ENCODE peak calls at places on chromosome 16, in six cellular contexts. One of them, this sample, is unnamed.

GRCh38 chr16:85689285-85689949 is 663 bp upstream of the GINS2 start:
- DNase-seq in stimulated activated CD4-positive, alpha-beta T cell treated with anti-CD3 and anti-CD28 coated beads, Interleukin-12 subunit alpha, Interleukin-12 subunit beta, amount 100 ng/mL, for 48 hours: no peak
- DNase-seq in T-helper 17 cell: no peak
- DNase-seq in midbrain: no peak
- DNase-seq in nephron progenitor cell: no peak
- DNase-seq in epithelial cell of proximal tubule: no peak
- DNase-seq in this sample: no peak

GRCh38 chr16:7304932-7305331 is 27.7 kb upstream of the RBFOX1 start:
- DNase-seq in stimulated activated CD4-positive, alpha-beta T cell treated with anti-CD3 and anti-CD28 coated beads, Interleukin-12 subunit alpha, Interleukin-12 subunit beta, amount 100 ng/mL, for 48 hours: no peak
- DNase-seq in epithelial cell of proximal tubule: no peak
- DNase-seq in nephron progenitor cell: no peak
- DNase-seq in midbrain: no peak
- DNase-seq in T-helper 17 cell: no peak
- DNase-seq in this sample: peak

GRCh38 chr16:77169650-77170236 is 21.2 kb upstream of the MON1B start:
- DNase-seq in stimulated activated CD4-positive, alpha-beta T cell treated with anti-CD3 and anti-CD28 coated beads, Interleukin-12 subunit alpha, Interleukin-12 subunit beta, amount 100 ng/mL, for 48 hours: peak
- DNase-seq in nephron progenitor cell: peak
- DNase-seq in epithelial cell of proximal tubule: no peak
- DNase-seq in midbrain: no peak
- DNase-seq in T-helper 17 cell: no peak
- DNase-seq in this sample: peak

GRCh38 chr16:52128407-52128806 is 418.5 kb downstream of the TOX3 start:
- DNase-seq in nephron progenitor cell: no peak
- DNase-seq in stimulated activated CD4-positive, alpha-beta T cell treated with anti-CD3 and anti-CD28 coated beads, Interleukin-12 subunit alpha, Interleukin-12 subunit beta, amount 100 ng/mL, for 48 hours: no peak
- DNase-seq in epithelial cell of proximal tubule: no peak
- DNase-seq in midbrain: peak
- DNase-seq in T-helper 17 cell: no peak
- DNase-seq in this sample: no peak

GRCh38 chr16:1333149-1333812 is at the start of gene BAIAP3:
- DNase-seq in nephron progenitor cell: peak
- DNase-seq in stimulated activated CD4-positive, alpha-beta T cell treated with anti-CD3 and anti-CD28 coated beads, Interleukin-12 subunit alpha, Interleukin-12 subunit beta, amount 100 ng/mL, for 48 hours: peak
- DNase-seq in epithelial cell of proximal tubule: no peak
- DNase-seq in T-helper 17 cell: peak
- DNase-seq in midbrain: peak
- DNase-seq in this sample: no peak

GRCh38 chr16:28497861-28498599 is 3.6 kb downstream of the APOBR start:
- DNase-seq in stimulated activated CD4-positive, alpha-beta T cell treated with anti-CD3 and anti-CD28 coated beads, Interleukin-12 subunit alpha, Interleukin-12 subunit beta, amount 100 ng/mL, for 48 hours: no peak
- DNase-seq in T-helper 17 cell: no peak
- DNase-seq in epithelial cell of proximal tubule: no peak
- DNase-seq in nephron progenitor cell: no peak
- DNase-seq in midbrain: no peak
- DNase-seq in this sample: no peak

GRCh38 chr16:74868501-74868900 is 93.9 kb upstream of the FA2H start:
- DNase-seq in T-helper 17 cell: no peak
- DNase-seq in stimulated activated CD4-positive, alpha-beta T cell treated with anti-CD3 and anti-CD28 coated beads, Interleukin-12 subunit alpha, Interleukin-12 subunit beta, amount 100 ng/mL, for 48 hours: no peak
- DNase-seq in midbrain: no peak
- DNase-seq in epithelial cell of proximal tubule: peak
- DNase-seq in nephron progenitor cell: no peak
- DNase-seq in this sample: no peak

GRCh38 chr16:5323284-5323683 is 225.7 kb upstream of the EEF2KMT start:
- DNase-seq in nephron progenitor cell: peak
- DNase-seq in stimulated activated CD4-positive, alpha-beta T cell treated with anti-CD3 and anti-CD28 coated beads, Interleukin-12 subunit alpha, Interleukin-12 subunit beta, amount 100 ng/mL, for 48 hours: no peak
- DNase-seq in T-helper 17 cell: no peak
- DNase-seq in epithelial cell of proximal tubule: no peak
- DNase-seq in midbrain: no peak
- DNase-seq in this sample: no peak

GRCh38 chr16:50279142-50279865 is 13.0 kb downstream of the ADCY7 start:
- DNase-seq in stimulated activated CD4-positive, alpha-beta T cell treated with anti-CD3 and anti-CD28 coated beads, Interleukin-12 subunit alpha, Interleukin-12 subunit beta, amount 100 ng/mL, for 48 hours: no peak
- DNase-seq in T-helper 17 cell: no peak
- DNase-seq in midbrain: peak
- DNase-seq in epithelial cell of proximal tubule: no peak
- DNase-seq in nephron progenitor cell: no peak
- DNase-seq in this sample: no peak

GRCh38 chr16:21628772-21629171 is 23.6 kb downstream of the IGSF6 start:
- DNase-seq in epithelial cell of proximal tubule: no peak
- DNase-seq in T-helper 17 cell: no peak
- DNase-seq in midbrain: no peak
- DNase-seq in nephron progenitor cell: no peak
- DNase-seq in stimulated activated CD4-positive, alpha-beta T cell treated with anti-CD3 and anti-CD28 coated beads, Interleukin-12 subunit alpha, Interleukin-12 subunit beta, amount 100 ng/mL, for 48 hours: no peak
- DNase-seq in this sample: no peak

GRCh38 chr16:14961405-14962186 is 13.2 kb upstream of the PDXDC1 start:
- DNase-seq in T-helper 17 cell: no peak
- DNase-seq in epithelial cell of proximal tubule: no peak
- DNase-seq in stimulated activated CD4-positive, alpha-beta T cell treated with anti-CD3 and anti-CD28 coated beads, Interleukin-12 subunit alpha, Interleukin-12 subunit beta, amount 100 ng/mL, for 48 hours: no peak
- DNase-seq in nephron progenitor cell: no peak
- DNase-seq in midbrain: no peak
- DNase-seq in this sample: no peak

GRCh38 chr16:27973678-27974077 is 89.8 kb downstream of the GSG1L start:
- DNase-seq in T-helper 17 cell: no peak
- DNase-seq in midbrain: no peak
- DNase-seq in nephron progenitor cell: peak
- DNase-seq in epithelial cell of proximal tubule: no peak
- DNase-seq in stimulated activated CD4-positive, alpha-beta T cell treated with anti-CD3 and anti-CD28 coated beads, Interleukin-12 subunit alpha, Interleukin-12 subunit beta, amount 100 ng/mL, for 48 hours: no peak
- DNase-seq in this sample: peak

GRCh38 chr16:66444049-66444481 is 17.0 kb downstream of the BEAN1 start:
- DNase-seq in midbrain: no peak
- DNase-seq in stimulated activated CD4-positive, alpha-beta T cell treated with anti-CD3 and anti-CD28 coated beads, Interleukin-12 subunit alpha, Interleukin-12 subunit beta, amount 100 ng/mL, for 48 hours: no peak
- DNase-seq in T-helper 17 cell: no peak
- DNase-seq in nephron progenitor cell: no peak
- DNase-seq in epithelial cell of proximal tubule: no peak
- DNase-seq in this sample: no peak

GRCh38 chr16:88705076-88705684 is 1.0 kb downstream of the RNF166 start:
- DNase-seq in T-helper 17 cell: peak
- DNase-seq in stimulated activated CD4-positive, alpha-beta T cell treated with anti-CD3 and anti-CD28 coated beads, Interleukin-12 subunit alpha, Interleukin-12 subunit beta, amount 100 ng/mL, for 48 hours: no peak
- DNase-seq in nephron progenitor cell: no peak
- DNase-seq in epithelial cell of proximal tubule: no peak
- DNase-seq in midbrain: peak
- DNase-seq in this sample: no peak

GRCh38 chr16:51184702-51185433 is 33.8 kb upstream of the SALL1 start:
- DNase-seq in stimulated activated CD4-positive, alpha-beta T cell treated with anti-CD3 and anti-CD28 coated beads, Interleukin-12 subunit alpha, Interleukin-12 subunit beta, amount 100 ng/mL, for 48 hours: no peak
- DNase-seq in nephron progenitor cell: peak
- DNase-seq in epithelial cell of proximal tubule: no peak
- DNase-seq in midbrain: no peak
- DNase-seq in T-helper 17 cell: no peak
- DNase-seq in this sample: no peak

GRCh38 chr16:27066655-27067054 is at the start of gene C16orf82:
- DNase-seq in midbrain: no peak
- DNase-seq in epithelial cell of proximal tubule: no peak
- DNase-seq in nephron progenitor cell: no peak
- DNase-seq in T-helper 17 cell: no peak
- DNase-seq in stimulated activated CD4-positive, alpha-beta T cell treated with anti-CD3 and anti-CD28 coated beads, Interleukin-12 subunit alpha, Interleukin-12 subunit beta, amount 100 ng/mL, for 48 hours: no peak
- DNase-seq in this sample: no peak

GRCh38 chr16:29710227-29711219 is 31.5 kb downstream of the QPRT start:
- DNase-seq in stimulated activated CD4-positive, alpha-beta T cell treated with anti-CD3 and anti-CD28 coated beads, Interleukin-12 subunit alpha, Interleukin-12 subunit beta, amount 100 ng/mL, for 48 hours: no peak
- DNase-seq in nephron progenitor cell: peak
- DNase-seq in T-helper 17 cell: no peak
- DNase-seq in epithelial cell of proximal tubule: peak
- DNase-seq in midbrain: peak
- DNase-seq in this sample: peak

GRCh38 chr16:24170407-24170806 is 85.7 kb upstream of the CACNG3 start:
- DNase-seq in stimulated activated CD4-positive, alpha-beta T cell treated with anti-CD3 and anti-CD28 coated beads, Interleukin-12 subunit alpha, Interleukin-12 subunit beta, amount 100 ng/mL, for 48 hours: no peak
- DNase-seq in T-helper 17 cell: no peak
- DNase-seq in midbrain: no peak
- DNase-seq in nephron progenitor cell: no peak
- DNase-seq in epithelial cell of proximal tubule: no peak
- DNase-seq in this sample: no peak

GRCh38 chr16:58009856-58010416 is 8.7 kb downstream of the USB1 start:
- DNase-seq in T-helper 17 cell: no peak
- DNase-seq in nephron progenitor cell: no peak
- DNase-seq in epithelial cell of proximal tubule: no peak
- DNase-seq in stimulated activated CD4-positive, alpha-beta T cell treated with anti-CD3 and anti-CD28 coated beads, Interleukin-12 subunit alpha, Interleukin-12 subunit beta, amount 100 ng/mL, for 48 hours: no peak
- DNase-seq in midbrain: no peak
- DNase-seq in this sample: no peak

GRCh38 chr16:57564571-57565270 is 22.3 kb downstream of the ADGRG5 start:
- DNase-seq in midbrain: no peak
- DNase-seq in T-helper 17 cell: no peak
- DNase-seq in nephron progenitor cell: no peak
- DNase-seq in epithelial cell of proximal tubule: no peak
- DNase-seq in stimulated activated CD4-positive, alpha-beta T cell treated with anti-CD3 and anti-CD28 coated beads, Interleukin-12 subunit alpha, Interleukin-12 subunit beta, amount 100 ng/mL, for 48 hours: no peak
- DNase-seq in this sample: no peak

GRCh38 chr16:1002399-1003161 is 21.0 kb downstream of the SOX8 start:
- DNase-seq in nephron progenitor cell: no peak
- DNase-seq in T-helper 17 cell: peak
- DNase-seq in epithelial cell of proximal tubule: peak
- DNase-seq in midbrain: no peak
- DNase-seq in stimulated activated CD4-positive, alpha-beta T cell treated with anti-CD3 and anti-CD28 coated beads, Interleukin-12 subunit alpha, Interleukin-12 subunit beta, amount 100 ng/mL, for 48 hours: peak
- DNase-seq in this sample: peak

GRCh38 chr16:49127103-49127502 is 154.5 kb downstream of the CBLN1 start:
- DNase-seq in T-helper 17 cell: no peak
- DNase-seq in stimulated activated CD4-positive, alpha-beta T cell treated with anti-CD3 and anti-CD28 coated beads, Interleukin-12 subunit alpha, Interleukin-12 subunit beta, amount 100 ng/mL, for 48 hours: no peak
- DNase-seq in epithelial cell of proximal tubule: no peak
- DNase-seq in midbrain: no peak
- DNase-seq in nephron progenitor cell: peak
- DNase-seq in this sample: peak

GRCh38 chr16:1689853-1690252 is 11.8 kb downstream of the JPT2 start:
- DNase-seq in stimulated activated CD4-positive, alpha-beta T cell treated with anti-CD3 and anti-CD28 coated beads, Interleukin-12 subunit alpha, Interleukin-12 subunit beta, amount 100 ng/mL, for 48 hours: no peak
- DNase-seq in midbrain: no peak
- DNase-seq in T-helper 17 cell: no peak
- DNase-seq in epithelial cell of proximal tubule: no peak
- DNase-seq in nephron progenitor cell: no peak
- DNase-seq in this sample: no peak

GRCh38 chr16:49410226-49410625 is 36.6 kb downstream of the C16orf78 start:
- DNase-seq in epithelial cell of proximal tubule: no peak
- DNase-seq in T-helper 17 cell: no peak
- DNase-seq in stimulated activated CD4-positive, alpha-beta T cell treated with anti-CD3 and anti-CD28 coated beads, Interleukin-12 subunit alpha, Interleukin-12 subunit beta, amount 100 ng/mL, for 48 hours: no peak
- DNase-seq in midbrain: no peak
- DNase-seq in nephron progenitor cell: no peak
- DNase-seq in this sample: no peak

GRCh38 chr16:15593235-15593634 is 49.7 kb downstream of the MARF1 start:
- DNase-seq in midbrain: no peak
- DNase-seq in nephron progenitor cell: no peak
- DNase-seq in stimulated activated CD4-positive, alpha-beta T cell treated with anti-CD3 and anti-CD28 coated beads, Interleukin-12 subunit alpha, Interleukin-12 subunit beta, amount 100 ng/mL, for 48 hours: no peak
- DNase-seq in T-helper 17 cell: no peak
- DNase-seq in epithelial cell of proximal tubule: no peak
- DNase-seq in this sample: no peak

GRCh38 chr16:59997706-59998105 is 1263.6 kb upstream of the GOT2 start:
- DNase-seq in stimulated activated CD4-positive, alpha-beta T cell treated with anti-CD3 and anti-CD28 coated beads, Interleukin-12 subunit alpha, Interleukin-12 subunit beta, amount 100 ng/mL, for 48 hours: no peak
- DNase-seq in epithelial cell of proximal tubule: no peak
- DNase-seq in midbrain: no peak
- DNase-seq in T-helper 17 cell: no peak
- DNase-seq in nephron progenitor cell: no peak
- DNase-seq in this sample: no peak

GRCh38 chr16:22670551-22670970 is 143.4 kb upstream of the HS3ST2 start:
- DNase-seq in nephron progenitor cell: peak
- DNase-seq in epithelial cell of proximal tubule: no peak
- DNase-seq in T-helper 17 cell: no peak
- DNase-seq in midbrain: peak
- DNase-seq in stimulated activated CD4-positive, alpha-beta T cell treated with anti-CD3 and anti-CD28 coated beads, Interleukin-12 subunit alpha, Interleukin-12 subunit beta, amount 100 ng/mL, for 48 hours: no peak
- DNase-seq in this sample: peak